ENCODE peak calls at places on chromosomes 3 and 15, in ten cellular contexts. N, Y, U, S, J, W, V, R, B and K are unnamed samples.

GRCh38 chr15:49674370-49674769 is 53.5 kb downstream of the DTWD1 start:
- DNase-seq in J (no peak), Y (no peak), N (no peak), W (no peak), S (no peak), V (no peak), R (no peak), B (no peak), U (peak), K (no peak)

GRCh38 chr3:45994661-45995369 is 809 bp downstream of the FYCO1 start:
- DNase-seq in R (peak), W (no peak), B (no peak), Y (no peak), J (no peak), U (no peak), N (no peak), S (peak), V (no peak), K (peak)

GRCh38 chr3:154224366-154224765 is 99.9 kb downstream of the DHX36 start:
- DNase-seq in W (no peak), Y (no peak), U (no peak), R (no peak), B (no peak), S (no peak), V (no peak), J (no peak), N (no peak), K (no peak)

GRCh38 chr3:194381460-194381875 is 11.9 kb upstream of the LRRC15 start:
- DNase-seq in S (no peak), W (no peak), N (peak), U (no peak), J (no peak), V (peak), Y (peak), B (peak), R (no peak), K (no peak)

GRCh38 chr15:78450285-78450858 is 12.4 kb downstream of the IREB2 start:
- DNase-seq in N (no peak), U (no peak), Y (no peak), S (no peak), J (no peak), W (no peak), V (peak), B (no peak), R (no peak), K (no peak)

GRCh38 chr15:78492841-78493240 is 14.5 kb upstream of the HYKK start:
- DNase-seq in R (no peak), J (no peak), U (peak), S (no peak), N (no peak), Y (no peak), V (no peak), B (no peak), W (no peak), K (no peak)

GRCh38 chr3:8767667-8768363 is 1.6 kb downstream of the OXTR start:
- DNase-seq in N (no peak), S (no peak), B (peak), R (no peak), V (peak), Y (no peak), W (no peak), U (no peak), J (peak), K (peak)

GRCh38 chr3:50580683-50581458 is 11.5 kb downstream of the HEMK1 start:
- DNase-seq in U (no peak), N (no peak), Y (no peak), V (no peak), W (no peak), R (no peak), S (no peak), J (no peak), B (no peak), K (no peak)

GRCh38 chr3:116512281-116512680 is 67.0 kb upstream of the LSAMP start:
- DNase-seq in B (no peak), U (no peak), J (no peak), N (no peak), V (no peak), R (no peak), W (no peak), S (no peak), Y (no peak), K (no peak)

GRCh38 chr15:25862469-25863066 is 559 bp downstream of the ATP10A start:
- DNase-seq in S (no peak), R (peak), Y (peak), J (peak), V (peak), B (peak), U (peak), W (no peak), N (peak), K (no peak)

GRCh38 chr3:28972921-28973320 is 307.9 kb upstream of the RBMS3 start:
- DNase-seq in W (no peak), B (no peak), N (no peak), V (no peak), Y (no peak), J (no peak), S (no peak), R (no peak), U (peak), K (peak)

GRCh38 chr3:28973621-28974020 is 307.2 kb upstream of the RBMS3 start:
- DNase-seq in R (no peak), N (no peak), Y (no peak), J (no peak), U (peak), B (no peak), W (no peak), V (no peak), S (no peak), K (no peak)

DNA sequence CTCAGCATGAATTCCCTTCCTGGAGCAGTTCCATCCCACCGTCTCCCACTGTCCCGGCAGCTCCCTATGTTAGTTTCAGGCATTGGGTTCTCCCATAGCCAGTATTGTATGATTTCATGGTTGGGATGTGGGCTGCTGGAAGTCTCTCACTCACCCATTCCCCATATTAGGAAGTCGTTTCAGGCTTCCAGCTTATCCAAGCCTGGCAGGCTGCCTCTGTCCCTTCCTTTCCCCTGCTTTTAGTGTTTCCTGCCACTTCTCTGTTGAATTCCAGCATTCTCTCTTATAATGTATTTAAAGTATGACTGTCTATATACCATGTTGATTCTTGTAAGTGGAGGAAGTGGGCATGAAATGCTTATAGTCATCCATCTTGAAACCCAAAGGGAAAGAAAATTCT is 309.7 kb upstream of the RBMS3 start:
- DNase-seq in Y (no peak), N (no peak), B (no peak), R (no peak), S (no peak), W (no peak), J (no peak), V (no peak), U (no peak), K (no peak)
- TF ChIP-seq CTCF in Y (no peak), N (no peak), B (no peak), R (no peak), S (no peak), W (no peak), J (no peak), V (no peak), U (no peak), K (no peak)

DNA sequence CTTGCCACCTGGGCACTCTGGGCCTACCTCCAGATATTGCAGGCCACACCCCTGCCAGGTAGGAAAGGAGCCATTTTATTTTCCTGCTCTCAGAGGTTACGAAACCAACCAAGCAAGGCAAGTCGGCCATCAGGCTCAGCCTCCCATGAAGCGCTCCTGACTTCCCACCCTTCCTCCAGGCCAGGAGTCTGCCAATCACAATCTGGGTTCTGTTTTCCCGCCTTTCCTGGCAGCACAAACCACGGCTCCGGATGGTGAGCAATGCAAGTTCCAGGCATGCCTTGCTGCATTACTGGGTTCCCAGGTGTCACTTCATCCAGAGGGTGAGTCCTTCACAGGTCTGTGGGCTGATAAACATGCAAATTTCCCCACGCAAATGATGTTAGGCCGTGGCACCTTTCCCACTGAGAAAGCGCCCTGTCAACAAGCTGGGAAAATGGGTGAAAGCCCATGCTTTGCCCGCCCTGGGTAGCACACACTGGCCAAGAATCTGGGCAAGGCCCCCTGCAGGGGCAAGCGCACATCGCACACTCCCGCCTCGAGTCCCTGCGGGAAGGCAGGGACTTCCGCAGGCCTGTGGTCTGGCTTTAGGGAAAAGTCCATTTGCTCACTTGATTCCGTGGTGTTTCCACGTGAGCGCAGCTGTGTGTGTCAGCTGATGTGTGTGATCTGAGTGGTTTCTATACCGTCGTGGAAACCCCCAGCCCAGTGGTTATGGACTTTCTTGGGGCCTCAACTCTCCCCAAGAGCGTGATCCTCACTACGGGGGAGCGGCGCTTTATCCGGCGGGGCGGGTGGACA is 61.6 kb upstream of the RYK start:
- DNase-seq in V (peak), S (peak), W (no peak), Y (peak), J (peak), U (peak), B (no peak), R (no peak), N (peak), K (peak)
- TF ChIP-seq CTCF in V (no peak), S (peak), W (no peak), Y (no peak), J (no peak), U (peak), B (peak), R (no peak), N (no peak), K (peak)

GRCh38 chr15:39602143-39602542 is 21.3 kb downstream of the THBS1 start:
- DNase-seq in B (no peak), U (no peak), W (no peak), Y (no peak), N (no peak), S (no peak), V (no peak), R (no peak), J (no peak), K (no peak)
- TF ChIP-seq CTCF in B (no peak), U (no peak), W (peak), Y (no peak), N (no peak), S (no peak), V (no peak), R (no peak), J (no peak), K (no peak)

GRCh38 chr3:33885496-33885895 is 87.1 kb downstream of the PDCD6IP start:
- DNase-seq in B (no peak), W (no peak), S (no peak), Y (no peak), J (no peak), R (no peak), U (no peak), N (no peak), V (no peak), K (no peak)

GRCh38 chr3:33886015-33886414 is 87.6 kb downstream of the PDCD6IP start:
- DNase-seq in W (no peak), N (no peak), B (no peak), J (no peak), V (no peak), U (peak), Y (no peak), R (no peak), S (no peak), K (peak)

GRCh38 chr3:33883538-33884203 is 85.2 kb downstream of the PDCD6IP start:
- DNase-seq in Y (no peak), W (peak), S (no peak), V (no peak), N (no peak), B (peak), R (peak), U (peak), J (peak), K (peak)

GRCh38 chr3:33884701-33885100 is 86.3 kb downstream of the PDCD6IP start:
- DNase-seq in S (no peak), J (no peak), W (no peak), R (no peak), B (no peak), V (no peak), Y (no peak), N (no peak), U (no peak), K (no peak)

DNA sequence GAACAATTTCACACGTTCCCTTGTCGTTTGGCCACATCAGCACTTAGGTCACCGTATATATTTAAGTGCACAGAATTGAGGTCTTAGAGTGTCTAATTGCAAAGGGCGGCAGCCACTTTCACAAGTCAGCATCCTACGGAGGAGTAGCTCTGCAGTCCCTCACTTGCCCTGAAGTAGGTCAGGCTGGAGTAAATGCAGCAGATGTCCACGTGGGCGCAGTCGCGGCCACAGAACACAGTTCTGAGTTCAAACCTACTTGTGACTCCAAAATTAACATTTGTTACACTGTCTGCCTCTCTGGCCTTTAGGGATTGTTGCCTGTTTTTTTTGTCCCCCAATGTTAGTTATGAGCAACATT is 85.8 kb downstream of the PDCD6IP start:
- DNase-seq in S (no peak), J (no peak), U (peak), R (no peak), B (peak), W (no peak), Y (no peak), V (no peak), N (no peak), K (peak)
- TF ChIP-seq CTCF in S (peak), J (no peak), U (peak), R (no peak), B (no peak), W (peak), Y (no peak), V (no peak), N (no peak), K (peak)

GRCh38 chr3:99145031-99145430 is 243.5 kb upstream of the DCBLD2 start:
- DNase-seq in J (no peak), Y (no peak), B (no peak), V (no peak), W (no peak), R (no peak), U (no peak), S (no peak), N (no peak), K (no peak)
- TF ChIP-seq CTCF in J (no peak), Y (no peak), B (no peak), V (no peak), W (no peak), R (no peak), U (no peak), S (no peak), N (no peak), K (no peak)